ENCODE peak calls at places on chromosomes 11 and 22, in five cellular contexts. H, Y, U, Q and A are unnamed samples.

GRCh38 chr11:27701262-27702105 is 1.2 kb upstream of the BDNF start:
- DNase-seq in Y (peak), H (peak), Q (no peak), U (peak), A (peak)

GRCh38 chr11:124867700-124868099 is 2.5 kb downstream of the ROBO3 start:
- DNase-seq in Q (no peak), H (no peak), U (peak), Y (peak), A (no peak)

GRCh38 chr11:33207408-33207985 is 46.2 kb upstream of the CSTF3 start:
- DNase-seq in Q (no peak), H (no peak), Y (no peak), U (no peak), A (no peak)

GRCh38 chr22:24367841-24368240 is 59.6 kb upstream of the ADORA2A start:
- DNase-seq in Q (no peak), Y (no peak), U (no peak), H (no peak), A (no peak)

GRCh38 chr11:103528596-103528995 is 419.4 kb downstream of the DYNC2H1 start:
- DNase-seq in Q (no peak), H (no peak), U (no peak), Y (no peak), A (no peak)

GRCh38 chr11:86151188-86152005 is 82.5 kb upstream of the PICALM start:
- DNase-seq in H (peak), Q (no peak), U (no peak), Y (no peak), A (no peak)

GRCh38 chr22:40385041-40385782 is 14.8 kb downstream of the SGSM3 start:
- DNase-seq in H (no peak), Q (peak), U (no peak), Y (no peak), A (no peak)

GRCh38 chr11:64894812-64895452 is 16.5 kb upstream of the EHD1 start:
- DNase-seq in U (no peak), H (no peak), Q (no peak), Y (no peak), A (no peak)

GRCh38 chr11:46285594-46286033 is 8.2 kb downstream of the CREB3L1 start:
- DNase-seq in Q (no peak), U (no peak), H (no peak), Y (no peak), A (no peak)

GRCh38 chr11:35943761-35944502 is at the start of gene LDLRAD3:
- DNase-seq in H (peak), Q (no peak), U (peak), Y (peak), A (peak)

GRCh38 chr11:119660166-119660720 is 68.8 kb downstream of the NECTIN1 start:
- DNase-seq in U (peak), H (no peak), Y (no peak), Q (no peak), A (no peak)

GRCh38 chr11:19715373-19715772 is 2.7 kb downstream of the NAV2 start:
- DNase-seq in Q (no peak), U (no peak), Y (peak), H (peak), A (no peak)

GRCh38 chr22:35037089-35037488 is 28.9 kb upstream of the ISX start:
- DNase-seq in Y (no peak), H (no peak), U (peak), Q (no peak), A (no peak)
- TF ChIP-seq CTCF in Y (peak), H (peak), U (peak), Q (peak), A (no peak)

DNA sequence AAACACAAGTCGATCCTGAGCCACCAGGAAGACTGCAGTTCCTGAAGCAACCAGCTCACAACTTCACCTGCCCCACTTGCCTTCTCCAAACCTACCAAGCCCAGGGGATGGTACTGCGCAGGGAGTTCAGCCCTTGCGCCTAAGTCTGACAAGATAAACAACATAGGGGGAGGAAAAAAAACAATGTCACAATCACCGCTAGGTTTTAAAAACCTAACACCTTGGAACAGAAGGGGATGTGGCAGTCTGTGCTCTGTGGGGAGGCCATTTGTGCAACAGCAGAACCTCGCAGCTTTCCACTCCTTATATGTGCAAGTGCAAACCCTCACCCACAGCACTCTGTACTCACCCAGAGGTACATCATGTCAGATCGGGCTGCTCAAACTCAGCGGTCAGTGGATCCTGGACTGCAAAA is 134.2 kb downstream of the RBFOX2 start:
- DNase-seq in Q (no peak), Y (no peak), U (peak), H (no peak), A (no peak)
- TF ChIP-seq CTCF in Q (no peak), Y (no peak), U (no peak), H (no peak), A (no peak)

DNA sequence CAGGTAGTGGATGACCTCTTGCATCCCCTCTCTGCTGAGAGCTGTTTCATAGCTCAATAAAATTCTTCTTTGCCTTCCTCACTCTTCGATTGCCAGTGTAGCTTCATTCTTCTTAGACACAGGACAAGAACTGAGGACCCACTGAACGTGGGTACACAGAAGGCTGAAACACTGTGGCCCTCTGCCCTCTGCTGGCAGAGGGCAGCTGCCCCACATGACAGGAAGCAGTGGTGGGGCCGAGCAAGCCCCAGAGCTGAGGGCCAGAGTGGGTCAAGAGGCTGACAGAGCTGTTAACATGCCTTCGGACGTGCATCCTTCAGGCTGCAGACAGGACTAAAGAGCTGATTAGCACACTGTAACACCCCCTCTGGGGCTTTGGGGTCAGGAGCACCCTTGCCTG is 15.6 kb downstream of the SMC1B start:
- DNase-seq in Q (no peak), U (no peak), H (no peak), Y (no peak), A (no peak)
- TF ChIP-seq CTCF in Q (peak), U (no peak), H (no peak), Y (no peak), A (no peak)

GRCh38 chr11:95968585-95968984 is 44.7 kb upstream of the MTMR2 start:
- DNase-seq in Q (no peak), Y (no peak), H (no peak), U (no peak), A (no peak)
- TF ChIP-seq CTCF in Q (peak), Y (peak), H (peak), U (no peak), A (peak)

DNA sequence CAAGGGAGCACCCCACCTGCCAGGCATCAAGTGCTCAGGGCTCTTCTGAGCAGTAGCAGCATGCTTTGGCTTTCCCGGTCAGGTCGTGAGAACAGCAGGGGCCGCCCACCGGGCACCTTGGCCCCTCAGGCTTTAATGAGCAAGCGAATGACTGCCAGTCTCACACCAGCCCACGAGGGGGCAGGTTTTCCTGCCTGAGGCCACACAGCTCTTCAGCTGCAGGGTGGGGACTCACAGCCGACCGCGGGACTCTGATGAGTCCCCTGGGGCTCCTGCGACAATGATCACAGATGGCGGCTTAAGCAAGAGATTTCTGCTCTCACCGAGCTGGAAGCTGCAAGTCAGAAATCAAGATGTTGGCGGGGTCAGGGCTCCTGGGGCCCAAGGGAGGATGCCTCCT is 14.3 kb upstream of the FGF19 start:
- DNase-seq in Q (no peak), Y (peak), U (peak), H (peak), A (no peak)
- TF ChIP-seq CTCF in Q (peak), Y (peak), U (peak), H (peak), A (no peak)